ENCODE peak calls at places on chromosomes 13 and 19, in seven cellular contexts. One of them, this sample, is unnamed.

GRCh38 chr19:30788105-30788765 is 416.1 kb downstream of the ZNF536 start:
- DNase-seq in kidney glomerular epithelial cell: no peak
- DNase-seq in stimulated activated CD8-positive, alpha-beta memory T cell treated with anti-CD3 and anti-CD28 coated beads, Interleukin-15, amount 100 ng/mL, for 24 hours: no peak
- DNase-seq in hepatic stellate cell: no peak
- DNase-seq in left cardiac atrium: no peak
- DNase-seq in tibial artery: no peak
- DNase-seq in trophoblast cell: no peak
- DNase-seq in this sample: no peak

GRCh38 chr13:67063036-67063435 is 167.1 kb downstream of the PCDH9 start:
- DNase-seq in left cardiac atrium: no peak
- DNase-seq in stimulated activated CD8-positive, alpha-beta memory T cell treated with anti-CD3 and anti-CD28 coated beads, Interleukin-15, amount 100 ng/mL, for 24 hours: no peak
- DNase-seq in trophoblast cell: no peak
- DNase-seq in hepatic stellate cell: no peak
- DNase-seq in kidney glomerular epithelial cell: no peak
- DNase-seq in tibial artery: no peak
- DNase-seq in this sample: no peak

GRCh38 chr19:38838208-38838985 is 6.8 kb upstream of the ECH1 start:
- DNase-seq in hepatic stellate cell: no peak
- DNase-seq in stimulated activated CD8-positive, alpha-beta memory T cell treated with anti-CD3 and anti-CD28 coated beads, Interleukin-15, amount 100 ng/mL, for 24 hours: no peak
- DNase-seq in tibial artery: no peak
- DNase-seq in kidney glomerular epithelial cell: no peak
- DNase-seq in left cardiac atrium: no peak
- DNase-seq in trophoblast cell: peak
- DNase-seq in this sample: no peak

GRCh38 chr13:28741080-28741479 is 22.3 kb upstream of the SLC46A3 start:
- DNase-seq in left cardiac atrium: no peak
- DNase-seq in kidney glomerular epithelial cell: no peak
- DNase-seq in tibial artery: no peak
- DNase-seq in stimulated activated CD8-positive, alpha-beta memory T cell treated with anti-CD3 and anti-CD28 coated beads, Interleukin-15, amount 100 ng/mL, for 24 hours: no peak
- DNase-seq in trophoblast cell: no peak
- DNase-seq in hepatic stellate cell: no peak
- DNase-seq in this sample: no peak

GRCh38 chr13:41603917-41604316 is 146.6 kb downstream of the RGCC start:
- DNase-seq in kidney glomerular epithelial cell: peak
- DNase-seq in tibial artery: no peak
- DNase-seq in trophoblast cell: peak
- DNase-seq in stimulated activated CD8-positive, alpha-beta memory T cell treated with anti-CD3 and anti-CD28 coated beads, Interleukin-15, amount 100 ng/mL, for 24 hours: no peak
- DNase-seq in hepatic stellate cell: no peak
- DNase-seq in left cardiac atrium: no peak
- DNase-seq in this sample: no peak

GRCh38 chr19:19821366-19822147 is at the start of gene ZNF506:
- DNase-seq in tibial artery: peak
- DNase-seq in left cardiac atrium: peak
- DNase-seq in hepatic stellate cell: peak
- DNase-seq in stimulated activated CD8-positive, alpha-beta memory T cell treated with anti-CD3 and anti-CD28 coated beads, Interleukin-15, amount 100 ng/mL, for 24 hours: peak
- DNase-seq in kidney glomerular epithelial cell: peak
- DNase-seq in trophoblast cell: peak
- DNase-seq in this sample: peak

GRCh38 chr19:4738734-4739133 is 15.1 kb upstream of the DPP9 start:
- DNase-seq in trophoblast cell: no peak
- DNase-seq in stimulated activated CD8-positive, alpha-beta memory T cell treated with anti-CD3 and anti-CD28 coated beads, Interleukin-15, amount 100 ng/mL, for 24 hours: no peak
- DNase-seq in left cardiac atrium: no peak
- DNase-seq in kidney glomerular epithelial cell: no peak
- DNase-seq in hepatic stellate cell: no peak
- DNase-seq in tibial artery: no peak
- DNase-seq in this sample: no peak

GRCh38 chr13:104253063-104253680 is 1187.0 kb upstream of the SLC10A2 start:
- DNase-seq in trophoblast cell: no peak
- DNase-seq in tibial artery: no peak
- DNase-seq in kidney glomerular epithelial cell: no peak
- DNase-seq in hepatic stellate cell: no peak
- DNase-seq in stimulated activated CD8-positive, alpha-beta memory T cell treated with anti-CD3 and anti-CD28 coated beads, Interleukin-15, amount 100 ng/mL, for 24 hours: no peak
- DNase-seq in left cardiac atrium: no peak
- DNase-seq in this sample: no peak

GRCh38 chr13:78176880-78177279 is 258.2 kb upstream of the EDNRB start:
- DNase-seq in trophoblast cell: no peak
- DNase-seq in stimulated activated CD8-positive, alpha-beta memory T cell treated with anti-CD3 and anti-CD28 coated beads, Interleukin-15, amount 100 ng/mL, for 24 hours: no peak
- DNase-seq in left cardiac atrium: no peak
- DNase-seq in kidney glomerular epithelial cell: no peak
- DNase-seq in tibial artery: no peak
- DNase-seq in hepatic stellate cell: no peak
- DNase-seq in this sample: no peak

GRCh38 chr13:107138468-107138867 is 570.5 kb upstream of the ARGLU1 start:
- DNase-seq in stimulated activated CD8-positive, alpha-beta memory T cell treated with anti-CD3 and anti-CD28 coated beads, Interleukin-15, amount 100 ng/mL, for 24 hours: no peak
- DNase-seq in tibial artery: no peak
- DNase-seq in left cardiac atrium: no peak
- DNase-seq in hepatic stellate cell: no peak
- DNase-seq in trophoblast cell: no peak
- DNase-seq in kidney glomerular epithelial cell: no peak
- DNase-seq in this sample: no peak

This sample was measured in sigmoid colon.